ENCODE peak calls at places on chromosomes 7 and 10, in seven cellular contexts. One of them, this sample, is unnamed.

GRCh38 chr10:127024655-127025054 is 119.4 kb downstream of the DOCK1 start:
- DNase-seq in cardiac fibroblast: peak; percentile 25
- DNase-seq in NCI-H460: no peak
- DNase-seq in fibroblast of the conjunctiva: no peak
- DNase-seq in head of caudate nucleus: no peak
- DNase-seq in mucosa of gallbladder: no peak
- DNase-seq in HuH-7.5: no peak
- DNase-seq in this sample: no peak

GRCh38 chr10:75865413-75865812 is 434.0 kb downstream of the LRMDA start:
- DNase-seq in cardiac fibroblast: no peak
- DNase-seq in NCI-H460: no peak
- DNase-seq in fibroblast of the conjunctiva: no peak
- DNase-seq in head of caudate nucleus: no peak
- DNase-seq in mucosa of gallbladder: no peak
- DNase-seq in HuH-7.5: no peak
- DNase-seq in this sample: no peak

GRCh38 chr10:58473966-58474365 is 38.7 kb upstream of the BICC1 start:
- DNase-seq in cardiac fibroblast: peak; percentile 29
- DNase-seq in NCI-H460: no peak
- DNase-seq in fibroblast of the conjunctiva: no peak
- DNase-seq in head of caudate nucleus: no peak
- DNase-seq in mucosa of gallbladder: no peak
- DNase-seq in HuH-7.5: no peak
- DNase-seq in this sample: no peak

GRCh38 chr10:37314350-37314749 is 189.0 kb downstream of the ANKRD30A start:
- DNase-seq in cardiac fibroblast: no peak
- DNase-seq in NCI-H460: no peak
- DNase-seq in fibroblast of the conjunctiva: no peak
- DNase-seq in head of caudate nucleus: no peak
- DNase-seq in mucosa of gallbladder: no peak
- DNase-seq in HuH-7.5: no peak
- DNase-seq in this sample: no peak

GRCh38 chr7:142811154-142811737 is 40.5 kb downstream of the PRSS2 start:
- DNase-seq in cardiac fibroblast: peak; percentile 66
- DNase-seq in NCI-H460: peak; percentile 49
- DNase-seq in fibroblast of the conjunctiva: peak; percentile 39
- DNase-seq in head of caudate nucleus: peak; percentile 13
- DNase-seq in mucosa of gallbladder: no peak
- DNase-seq in HuH-7.5: peak; percentile 43
- DNase-seq in this sample: peak; percentile 31

GRCh38 chr7:55887786-55888185 is 530 bp downstream of the ZNF713 start:
- DNase-seq in cardiac fibroblast: peak; percentile 3
- DNase-seq in NCI-H460: peak; percentile 0
- DNase-seq in fibroblast of the conjunctiva: no peak
- DNase-seq in head of caudate nucleus: no peak
- DNase-seq in mucosa of gallbladder: no peak
- DNase-seq in HuH-7.5: no peak
- DNase-seq in this sample: no peak

GRCh38 chr7:51346136-51346535 is 29.5 kb upstream of the COBL start:
- DNase-seq in cardiac fibroblast: no peak
- DNase-seq in NCI-H460: no peak
- DNase-seq in fibroblast of the conjunctiva: no peak
- DNase-seq in head of caudate nucleus: no peak
- DNase-seq in mucosa of gallbladder: no peak
- DNase-seq in HuH-7.5: no peak
- DNase-seq in this sample: no peak

GRCh38 chr7:71563276-71563675 is 431.3 kb downstream of the GALNT17 start:
- DNase-seq in cardiac fibroblast: no peak
- DNase-seq in NCI-H460: no peak
- DNase-seq in fibroblast of the conjunctiva: no peak
- DNase-seq in head of caudate nucleus: no peak
- DNase-seq in mucosa of gallbladder: no peak
- DNase-seq in HuH-7.5: no peak
- DNase-seq in this sample: no peak

GRCh38 chr7:98212532-98213041 is 1.3 kb downstream of the BHLHA15 start:
- DNase-seq in cardiac fibroblast: no peak
- DNase-seq in NCI-H460: no peak
- DNase-seq in fibroblast of the conjunctiva: no peak
- DNase-seq in head of caudate nucleus: no peak
- DNase-seq in mucosa of gallbladder: no peak
- DNase-seq in HuH-7.5: no peak
- DNase-seq in this sample: peak; percentile 41

GRCh38 chr7:134016223-134016941 is 110.8 kb upstream of the LRGUK start:
- DNase-seq in cardiac fibroblast: peak; percentile 45
- DNase-seq in NCI-H460: peak; percentile 35
- DNase-seq in fibroblast of the conjunctiva: peak; percentile 3
- DNase-seq in head of caudate nucleus: peak; percentile 67
- DNase-seq in mucosa of gallbladder: peak; percentile 24
- DNase-seq in HuH-7.5: peak; percentile 15
- DNase-seq in this sample: no peak

GRCh38 chr7:20083781-20084180 is 133.4 kb downstream of the MACC1 start:
- DNase-seq in cardiac fibroblast: peak; percentile 69
- DNase-seq in NCI-H460: no peak
- DNase-seq in fibroblast of the conjunctiva: no peak
- DNase-seq in head of caudate nucleus: no peak
- DNase-seq in mucosa of gallbladder: no peak
- DNase-seq in HuH-7.5: no peak
- DNase-seq in this sample: no peak

GRCh38 chr10:113557389-113558321 is 4.8 kb downstream of the HABP2 start:
- DNase-seq in cardiac fibroblast: peak; percentile 6
- DNase-seq in NCI-H460: no peak
- DNase-seq in fibroblast of the conjunctiva: no peak
- DNase-seq in head of caudate nucleus: no peak
- DNase-seq in mucosa of gallbladder: peak; percentile 47
- DNase-seq in HuH-7.5: no peak
- DNase-seq in this sample: peak; percentile 54

GRCh38 chr7:141071260-141071854 is 2.5 kb upstream of the TMEM178B start:
- DNase-seq in cardiac fibroblast: no peak
- DNase-seq in NCI-H460: peak; percentile 67
- DNase-seq in fibroblast of the conjunctiva: no peak
- DNase-seq in head of caudate nucleus: peak; percentile 79
- DNase-seq in mucosa of gallbladder: no peak
- DNase-seq in HuH-7.5: no peak
- DNase-seq in this sample: peak; percentile 50

GRCh38 chr7:23981758-23982157 is 271.7 kb downstream of the STK31 start:
- DNase-seq in cardiac fibroblast: no peak
- DNase-seq in NCI-H460: no peak
- DNase-seq in fibroblast of the conjunctiva: no peak
- DNase-seq in head of caudate nucleus: no peak
- DNase-seq in mucosa of gallbladder: no peak
- DNase-seq in HuH-7.5: no peak
- DNase-seq in this sample: no peak

This sample was measured in ureter.